ENCODE peak calls at places on chromosomes 12 and 14, in five cellular contexts. One of them, this sample, is unnamed.

GRCh38 chr14:37695836-37696235 is 100.4 kb downstream of the TTC6 start:
- DNase-seq in A549: no peak
- DNase-seq in K562: no peak
- DNase-seq in H1: no peak
- DNase-seq in HepG2: no peak
- DNase-seq in this sample: peak; percentile 48

GRCh38 chr12:132170094-132170636 is 25.9 kb downstream of the NOC4L start:
- DNase-seq in A549: no peak
- DNase-seq in K562: no peak
- DNase-seq in H1: no peak
- DNase-seq in HepG2: no peak
- DNase-seq in this sample: peak; percentile 75

GRCh38 chr14:51441001-51441400 is 201.0 kb downstream of the TMX1 start:
- DNase-seq in A549: no peak
- DNase-seq in K562: no peak
- DNase-seq in H1: no peak
- DNase-seq in HepG2: no peak
- DNase-seq in this sample: no peak

GRCh38 chr12:46364777-46365580 is 7.6 kb downstream of the SLC38A2 start:
- DNase-seq in A549: no peak
- DNase-seq in K562: no peak
- DNase-seq in H1: no peak
- DNase-seq in HepG2: peak; percentile 78
- DNase-seq in this sample: peak; percentile 85

GRCh38 chr14:40232302-40232701 is 800.1 kb upstream of the FBXO33 start:
- DNase-seq in A549: no peak
- DNase-seq in K562: no peak
- DNase-seq in H1: no peak
- DNase-seq in HepG2: no peak
- DNase-seq in this sample: no peak

GRCh38 chr14:64971890-64972785 is at the start of gene RAB15:
- DNase-seq in A549: peak; percentile 34
- DNase-seq in K562: peak; percentile 22
- DNase-seq in H1: no peak
- DNase-seq in HepG2: no peak
- DNase-seq in this sample: peak; percentile 6

GRCh38 chr14:104978774-104979691 is 859 bp upstream of the AHNAK2 start:
- DNase-seq in A549: no peak
- DNase-seq in K562: no peak
- DNase-seq in H1: no peak
- DNase-seq in HepG2: no peak
- DNase-seq in this sample: no peak

GRCh38 chr12:123363385-123363742 is 1.3 kb downstream of the SBNO1 start:
- DNase-seq in A549: peak; percentile 23
- DNase-seq in K562: no peak
- DNase-seq in H1: no peak
- DNase-seq in HepG2: no peak
- DNase-seq in this sample: peak; percentile 7

GRCh38 chr14:62824086-62824485 is 221.2 kb downstream of the KCNH5 start:
- DNase-seq in A549: no peak
- DNase-seq in K562: no peak
- DNase-seq in H1: no peak
- DNase-seq in HepG2: no peak
- DNase-seq in this sample: peak; percentile 18

GRCh38 chr12:32780111-32780510 is 24.4 kb upstream of the YARS2 start:
- DNase-seq in A549: no peak
- DNase-seq in K562: no peak
- DNase-seq in H1: no peak
- DNase-seq in HepG2: no peak
- DNase-seq in this sample: no peak

GRCh38 chr14:49954171-49954631 is 61.3 kb downstream of the ARF6 start:
- DNase-seq in A549: no peak
- DNase-seq in K562: no peak
- DNase-seq in H1: no peak
- DNase-seq in HepG2: no peak
- DNase-seq in this sample: peak; percentile 71

GRCh38 chr14:56002876-56003625 is 115.2 kb upstream of the PELI2 start:
- DNase-seq in A549: no peak
- DNase-seq in K562: no peak
- DNase-seq in H1: no peak
- DNase-seq in HepG2: no peak
- DNase-seq in this sample: no peak

GRCh38 chr12:14126692-14127091 is 145.3 kb upstream of the GRIN2B start:
- DNase-seq in A549: no peak
- DNase-seq in K562: no peak
- DNase-seq in H1: no peak
- DNase-seq in HepG2: no peak
- DNase-seq in this sample: no peak

GRCh38 chr12:123149088-123149827 is 1.6 kb downstream of the PITPNM2 start:
- DNase-seq in A549: peak; percentile 19
- DNase-seq in K562: peak; percentile 72
- DNase-seq in H1: no peak
- DNase-seq in HepG2: no peak
- DNase-seq in this sample: no peak

GRCh38 chr14:104844306-104845032 is 20.6 kb upstream of the CEP170B start:
- DNase-seq in A549: no peak
- DNase-seq in K562: no peak
- DNase-seq in H1: peak; percentile 78
- DNase-seq in HepG2: no peak
- DNase-seq in this sample: no peak

GRCh38 chr14:34060747-34061050 is 109.8 kb upstream of the EGLN3 start:
- DNase-seq in A549: no peak
- DNase-seq in K562: no peak
- DNase-seq in H1: no peak
- DNase-seq in HepG2: no peak
- DNase-seq in this sample: no peak

GRCh38 chr12:94561943-94562411 is 88.4 kb downstream of the TMCC3 start:
- DNase-seq in A549: no peak
- DNase-seq in K562: no peak
- DNase-seq in H1: no peak
- DNase-seq in HepG2: no peak
- DNase-seq in this sample: no peak

GRCh38 chr14:68441532-68441931 is 351.3 kb downstream of the ZFP36L1 start:
- DNase-seq in A549: no peak
- DNase-seq in K562: no peak
- DNase-seq in H1: no peak
- DNase-seq in HepG2: no peak
- DNase-seq in this sample: no peak

GRCh38 chr14:36451346-36452065 is 68.5 kb downstream of the NKX2-1 start:
- DNase-seq in A549: no peak
- DNase-seq in K562: no peak
- DNase-seq in H1: no peak
- DNase-seq in HepG2: no peak
- DNase-seq in this sample: no peak

GRCh38 chr12:116366456-116366776 is 88.9 kb upstream of the MED13L start:
- DNase-seq in A549: no peak
- DNase-seq in K562: no peak
- DNase-seq in H1: no peak
- DNase-seq in HepG2: no peak
- DNase-seq in this sample: no peak

GRCh38 chr12:22792198-22792597 is 167.2 kb downstream of the ETNK1 start:
- DNase-seq in A549: no peak
- DNase-seq in K562: no peak
- DNase-seq in H1: no peak
- DNase-seq in HepG2: no peak
- DNase-seq in this sample: no peak

GRCh38 chr14:101120636-101121398 is 217.3 kb upstream of the RTL1 start:
- DNase-seq in A549: no peak
- DNase-seq in K562: no peak
- DNase-seq in H1: peak; percentile 35
- DNase-seq in HepG2: no peak
- DNase-seq in this sample: no peak

GRCh38 chr12:24499151-24500146 is 449.5 kb downstream of the BCAT1 start:
- DNase-seq in A549: no peak
- DNase-seq in K562: no peak
- DNase-seq in H1: no peak
- DNase-seq in HepG2: no peak
- DNase-seq in this sample: peak; percentile 79

GRCh38 chr14:40058916-40059897 is 627.0 kb upstream of the FBXO33 start:
- DNase-seq in A549: no peak
- DNase-seq in K562: no peak
- DNase-seq in H1: no peak
- DNase-seq in HepG2: no peak
- DNase-seq in this sample: no peak

GRCh38 chr14:21268612-21269251 is 510 bp downstream of the HNRNPC start:
- DNase-seq in A549: no peak
- DNase-seq in K562: peak; percentile 9
- DNase-seq in H1: no peak
- DNase-seq in HepG2: peak; percentile 77
- DNase-seq in this sample: peak; percentile 65

GRCh38 chr14:100449225-100449987 is 126.3 kb downstream of the SLC25A47 start:
- DNase-seq in A549: no peak
- DNase-seq in K562: no peak
- DNase-seq in H1: no peak
- DNase-seq in HepG2: no peak
- DNase-seq in this sample: no peak

GRCh38 chr12:50453872-50454271 is 50.9 kb upstream of the DIP2B start:
- DNase-seq in A549: no peak
- DNase-seq in K562: no peak
- DNase-seq in H1: no peak
- DNase-seq in HepG2: no peak
- DNase-seq in this sample: peak; percentile 37

GRCh38 chr12:27627123-27627835 is 69.0 kb upstream of the REP15 start:
- DNase-seq in A549: no peak
- DNase-seq in K562: no peak
- DNase-seq in H1: no peak
- DNase-seq in HepG2: no peak
- DNase-seq in this sample: peak; percentile 79

GRCh38 chr14:89477391-89477790 is 60.4 kb upstream of the FOXN3 start:
- DNase-seq in A549: no peak
- DNase-seq in K562: no peak
- DNase-seq in H1: no peak
- DNase-seq in HepG2: no peak
- DNase-seq in this sample: no peak

GRCh38 chr14:104888489-104889373 is 23.7 kb downstream of the CEP170B start:
- DNase-seq in A549: no peak
- DNase-seq in K562: no peak
- DNase-seq in H1: peak; percentile 44
- DNase-seq in HepG2: no peak
- DNase-seq in this sample: no peak

GRCh38 chr12:48998497-48999353 is 450 bp downstream of the DDN start:
- DNase-seq in A549: no peak
- DNase-seq in K562: no peak
- DNase-seq in H1: peak; percentile 82
- DNase-seq in HepG2: no peak
- DNase-seq in this sample: peak; percentile 30
- TF ChIP-seq MAFK in A549: no peak
- TF ChIP-seq MAFK in K562: no peak
- TF ChIP-seq MAFK in H1: no peak
- TF ChIP-seq MAFK in HepG2: no peak
- TF ChIP-seq MAFK in this sample: no peak

DNA sequence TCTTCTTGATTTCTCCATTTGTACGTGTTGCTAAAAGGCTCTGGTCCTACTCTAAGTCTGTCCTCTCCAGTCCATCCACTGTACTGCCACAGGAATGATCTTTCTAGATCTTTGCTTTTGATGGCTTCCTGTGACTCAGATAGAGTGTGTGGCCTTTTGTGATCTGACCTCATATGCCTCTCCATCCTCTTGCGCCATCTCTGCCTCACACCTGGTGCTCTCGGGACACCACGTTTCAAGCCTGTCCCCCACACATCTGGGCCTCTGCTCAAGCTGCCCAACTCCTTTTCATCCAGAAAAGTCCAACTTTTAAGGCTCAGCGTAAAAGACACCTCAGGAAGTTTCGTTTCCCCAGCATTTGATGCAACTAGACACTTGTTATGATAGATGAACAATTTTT is 39.0 kb downstream of the DCAF4 start:
- DNase-seq in A549: no peak
- DNase-seq in K562: no peak
- DNase-seq in H1: no peak
- DNase-seq in HepG2: peak; percentile 24
- DNase-seq in this sample: peak; percentile 62
- TF ChIP-seq MAFK in A549: no peak
- TF ChIP-seq MAFK in K562: no peak
- TF ChIP-seq MAFK in H1: no peak
- TF ChIP-seq MAFK in HepG2: no peak
- TF ChIP-seq MAFK in this sample: no peak

DNA sequence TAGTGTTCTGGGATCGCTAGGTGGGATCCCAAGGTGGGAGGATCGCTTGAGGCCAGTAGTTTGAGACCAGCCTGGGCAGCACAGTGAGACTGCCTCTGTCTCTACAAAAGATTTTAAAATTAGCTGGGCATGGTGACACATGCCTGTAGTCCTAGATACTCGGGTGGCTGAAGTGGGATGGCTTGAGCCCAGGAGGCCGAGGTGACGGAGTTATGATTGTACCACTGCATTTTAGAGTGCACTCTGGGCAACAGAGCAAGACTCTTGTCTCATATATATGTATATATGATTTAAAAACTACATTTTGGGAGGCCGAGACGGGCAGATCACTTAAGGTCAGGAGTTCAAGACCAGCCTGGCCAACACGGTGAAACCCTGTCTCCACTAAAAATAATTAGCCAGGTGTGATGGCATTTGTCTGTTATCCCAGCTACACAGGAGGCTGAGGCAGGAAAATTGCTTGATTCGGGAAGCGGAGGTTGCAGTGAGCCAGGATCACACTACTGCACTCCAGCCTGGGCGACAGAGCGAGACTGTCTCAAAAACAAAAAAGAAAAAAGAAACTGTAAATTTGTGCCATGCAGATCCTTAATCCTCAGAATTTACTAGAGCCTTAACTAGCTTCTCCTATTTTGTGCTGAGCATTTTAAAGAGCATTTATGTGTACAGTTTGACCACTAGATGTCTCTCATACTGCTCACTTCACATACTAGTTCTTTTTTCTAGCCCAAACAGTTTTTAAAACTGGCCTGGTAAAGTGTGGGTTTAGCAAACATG is 114.8 kb downstream of the MON2 start:
- DNase-seq in A549: peak; percentile 40
- DNase-seq in K562: peak; percentile 35
- DNase-seq in H1: no peak
- DNase-seq in HepG2: peak; percentile 28
- DNase-seq in this sample: peak; percentile 73
- TF ChIP-seq MAFK in A549: no peak
- TF ChIP-seq MAFK in K562: no peak
- TF ChIP-seq MAFK in H1: no peak
- TF ChIP-seq MAFK in HepG2: no peak
- TF ChIP-seq MAFK in this sample: no peak

DNA sequence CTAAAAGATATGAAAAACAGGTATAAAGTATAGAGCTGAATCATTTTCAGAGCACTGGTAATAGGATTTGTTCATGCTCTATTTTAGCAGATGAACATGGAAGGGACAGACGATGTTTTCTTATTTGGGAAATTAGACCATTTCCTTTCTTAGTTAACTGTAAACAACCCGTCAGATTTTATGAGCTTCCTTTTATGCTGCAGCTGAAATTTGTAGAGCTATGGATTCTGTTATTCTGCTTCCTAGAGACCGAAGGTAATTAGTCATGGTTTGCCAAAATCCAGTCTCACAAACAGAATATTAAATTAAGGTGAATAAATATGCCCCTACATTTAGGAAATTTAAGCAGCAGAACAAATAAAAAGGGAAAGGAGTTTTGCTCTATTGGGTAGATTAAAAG is 180.2 kb upstream of the SYT1 start:
- DNase-seq in A549: no peak
- DNase-seq in K562: no peak
- DNase-seq in H1: no peak
- DNase-seq in HepG2: no peak
- DNase-seq in this sample: no peak
- TF ChIP-seq MAFK in A549: no peak
- TF ChIP-seq MAFK in K562: no peak
- TF ChIP-seq MAFK in H1: no peak
- TF ChIP-seq MAFK in HepG2: no peak
- TF ChIP-seq MAFK in this sample: no peak

This sample was measured in IMR-90.